ENCODE peak calls at places on chromosomes 13 and 19, in seven cellular contexts. L is H1, B is GM12891, K is SK-N-SH, E is K562, I is HepG2, C is GM12878. H is an unnamed sample.

GRCh38 chr13:94542917-94543316 is 53.0 kb downstream of the TGDS start:
- DNase-seq in L (no peak), B (no peak), K (peak; percentile 34), E (no peak), I (no peak), C (no peak), H (no peak)

GRCh38 chr19:48859711-48860572 is 8.5 kb downstream of the PLEKHA4 start:
- DNase-seq in L (peak; percentile 63), B (peak; percentile 78), K (peak; percentile 55), E (peak; percentile 98), I (no peak), C (no peak), H (no peak)

GRCh38 chr13:38850868-38851626 is 139.6 kb downstream of the STOML3 start:
- DNase-seq in L (no peak), B (no peak), K (no peak), E (no peak), I (no peak), C (no peak), H (no peak)

GRCh38 chr19:17172624-17173345 is 42.4 kb upstream of the USE1 start:
- DNase-seq in L (no peak), B (no peak), K (no peak), E (no peak), I (no peak), C (no peak), H (no peak)

GRCh38 chr13:61136101-61136500 is 279.5 kb downstream of the PCDH20 start:
- DNase-seq in L (no peak), B (no peak), K (no peak), E (no peak), I (no peak), C (no peak), H (no peak)

GRCh38 chr19:58372311-58373133 is 8.3 kb downstream of the ZNF837 start:
- DNase-seq in L (no peak), B (no peak), K (no peak), E (no peak), I (no peak), C (no peak), H (no peak)

GRCh38 chr19:10811391-10812111 is 24.5 kb downstream of the TMED1 start:
- DNase-seq in L (no peak), B (no peak), K (no peak), E (peak; percentile 80), I (peak; percentile 30), C (no peak), H (no peak)

GRCh38 chr19:49459388-49459787 is 6.4 kb downstream of the ALDH16A1 start:
- DNase-seq in L (no peak), B (no peak), K (peak; percentile 24), E (no peak), I (no peak), C (no peak), H (no peak)

GRCh38 chr13:23610187-23610576 is 40.0 kb downstream of the TNFRSF19 start:
- DNase-seq in L (no peak), B (no peak), K (no peak), E (no peak), I (peak; percentile 76), C (no peak), H (no peak)

GRCh38 chr13:49457221-49457620 is 13.1 kb downstream of the SETDB2 start:
- DNase-seq in L (no peak), B (no peak), K (no peak), E (no peak), I (no peak), C (no peak), H (no peak)

GRCh38 chr19:46737761-46738171 is 8.1 kb upstream of the FKRP start:
- DNase-seq in L (no peak), B (no peak), K (no peak), E (no peak), I (no peak), C (no peak), H (no peak)

GRCh38 chr19:46739290-46739771 is 6.5 kb upstream of the FKRP start:
- DNase-seq in L (no peak), B (no peak), K (no peak), E (no peak), I (no peak), C (no peak), H (no peak)

GRCh38 chr19:46733693-46734240 is 12.1 kb upstream of the FKRP start:
- DNase-seq in L (no peak), B (no peak), K (no peak), E (no peak), I (no peak), C (no peak), H (no peak)

GRCh38 chr19:46737275-46737654 is 8.6 kb upstream of the FKRP start:
- DNase-seq in L (no peak), B (no peak), K (no peak), E (peak; percentile 54), I (no peak), C (no peak), H (no peak)

GRCh38 chr19:46736544-46737274 is 9.1 kb upstream of the FKRP start:
- DNase-seq in L (no peak), B (no peak), K (no peak), E (peak; percentile 86), I (no peak), C (no peak), H (no peak)
- TF ChIP-seq TAF1 in L (no peak), B (no peak), K (no peak), E (no peak), I (no peak), C (no peak), H (no peak)

GRCh38 chr19:6750062-6750461 is 10.6 kb downstream of the TRIP10 start:
- DNase-seq in L (no peak), B (no peak), K (no peak), E (no peak), I (no peak), C (no peak), H (no peak)
- TF ChIP-seq TAF1 in L (no peak), B (no peak), K (no peak), E (no peak), I (no peak), C (no peak), H (no peak)

GRCh38 chr19:41422955-41423354 is 4.2 kb downstream of the B3GNT8 start:
- DNase-seq in L (no peak), B (no peak), K (no peak), E (no peak), I (no peak), C (no peak), H (no peak)
- TF ChIP-seq TAF1 in L (no peak), B (no peak), K (no peak), E (no peak), I (no peak), C (no peak), H (no peak)

GRCh38 chr13:46334423-46334822 is 52.6 kb downstream of the RUBCNL start:
- DNase-seq in L (no peak), B (no peak), K (no peak), E (no peak), I (no peak), C (no peak), H (no peak)

GRCh38 chr13:46339035-46339666 is 47.9 kb downstream of the RUBCNL start:
- DNase-seq in L (no peak), B (no peak), K (no peak), E (no peak), I (no peak), C (peak; percentile 59), H (no peak)

GRCh38 chr13:46329624-46330023 is 57.4 kb downstream of the RUBCNL start:
- DNase-seq in L (no peak), B (no peak), K (no peak), E (no peak), I (no peak), C (no peak), H (no peak)

GRCh38 chr13:46332772-46333171 is 54.3 kb downstream of the RUBCNL start:
- DNase-seq in L (no peak), B (no peak), K (no peak), E (no peak), I (no peak), C (no peak), H (no peak)

DNA sequence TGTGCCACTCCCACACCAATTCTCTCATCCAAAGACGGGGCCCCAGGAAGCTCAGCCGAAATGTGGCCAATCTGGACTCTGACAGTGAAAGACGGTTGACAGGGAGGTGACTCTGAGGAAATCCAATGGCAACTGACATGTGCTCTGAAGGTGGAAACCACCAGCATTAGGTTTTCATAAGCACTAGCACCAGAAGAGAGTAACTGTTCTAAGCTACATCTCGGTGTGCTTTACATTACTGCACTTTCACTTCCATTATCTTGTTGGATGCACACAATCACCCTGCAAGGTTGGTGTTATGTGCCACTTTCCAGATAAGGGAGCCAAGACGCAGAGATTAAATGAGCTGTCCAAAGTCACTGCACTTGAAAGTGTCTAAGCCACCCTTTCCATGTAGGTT is 53.0 kb downstream of the RUBCNL start:
- DNase-seq in L (no peak), B (no peak), K (no peak), E (no peak), I (no peak), C (no peak), H (no peak)
- TF ChIP-seq TAF1 in L (no peak), B (no peak), K (no peak), E (no peak), I (no peak), C (no peak), H (no peak)

GRCh38 chr19:1853295-1854031 is 5.2 kb upstream of the REXO1 start:
- DNase-seq in L (peak; percentile 98), B (peak; percentile 88), K (peak; percentile 85), E (peak; percentile 81), I (peak; percentile 76), C (peak; percentile 43), H (peak; percentile 88)

GRCh38 chr19:1852729-1853128 is 4.4 kb upstream of the REXO1 start:
- DNase-seq in L (no peak), B (no peak), K (no peak), E (no peak), I (no peak), C (no peak), H (no peak)

GRCh38 chr19:1852294-1852646 is 4.0 kb upstream of the REXO1 start:
- DNase-seq in L (no peak), B (no peak), K (no peak), E (no peak), I (no peak), C (no peak), H (no peak)

GRCh38 chr19:1850809-1851544 is 2.7 kb upstream of the REXO1 start:
- DNase-seq in L (no peak), B (no peak), K (no peak), E (no peak), I (no peak), C (no peak), H (no peak)

DNA sequence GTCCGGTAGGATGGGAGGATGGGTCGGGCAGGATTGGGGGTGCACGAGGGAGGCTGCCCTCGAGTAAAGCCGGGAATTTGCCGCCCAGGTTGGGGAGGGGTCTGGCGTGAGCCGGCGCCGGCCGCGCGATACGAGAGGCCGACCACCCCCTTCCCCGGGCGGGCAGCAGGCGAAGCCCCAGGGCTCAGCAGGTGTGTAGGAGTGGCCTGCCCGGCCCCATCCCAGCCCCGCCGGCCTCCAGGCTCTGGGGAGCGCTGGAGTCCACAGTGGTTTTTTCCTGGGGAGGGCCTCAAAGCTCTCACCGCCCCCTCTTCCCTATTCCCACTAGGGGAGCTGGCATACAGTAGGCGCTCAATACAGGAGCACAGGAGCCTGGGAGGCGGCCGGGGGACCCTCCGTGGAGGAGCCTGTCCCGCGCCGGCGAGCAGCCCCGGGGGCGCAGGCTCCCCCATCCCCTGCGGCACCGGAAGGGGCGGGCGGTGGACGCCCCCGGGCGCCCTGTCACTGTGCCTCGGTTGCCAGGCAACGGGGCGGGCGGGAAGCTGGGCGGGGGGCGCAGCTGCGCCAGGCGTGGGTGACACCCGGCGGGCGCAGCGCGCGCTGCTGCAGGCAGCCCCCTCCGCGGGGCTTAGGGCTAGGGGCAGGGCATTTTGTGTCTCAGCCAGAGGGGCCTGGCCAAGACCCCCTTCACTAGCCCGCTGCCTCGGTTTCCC is 3.5 kb upstream of the REXO1 start:
- DNase-seq in L (no peak), B (no peak), K (no peak), E (no peak), I (no peak), C (no peak), H (no peak)
- TF ChIP-seq TAF1 in L (no peak), B (no peak), K (no peak), E (no peak), I (no peak), C (no peak), H (no peak)